ENCODE peak calls at places on chromosomes 1 and 21, in five cellular contexts. Z is fibroblast of lung; N is CD8-positive, alpha-beta T cell; W is right lobe of liver; F is activated B cell treated with CpG ODN at 0.5 μM for 24 hours. K is an unnamed sample.
A peak's percentile ranks its signal among the peaks of the same experiment; 100 is the strongest.

GRCh38 chr1:58528518-58528917 is 18.0 kb downstream of the OMA1 start:
- DNase-seq in Z (peak; percentile 67), N (no peak), W (no peak), F (no peak), K (no peak)

GRCh38 chr1:77543822-77544448 is 138.5 kb downstream of the ZZZ3 start:
- DNase-seq in Z (peak; percentile 27), N (no peak), W (no peak), F (no peak), K (no peak)

GRCh38 chr21:15301014-15301413 is 236.2 kb upstream of the NRIP1 start:
- DNase-seq in Z (peak; percentile 78), N (no peak), W (no peak), F (no peak), K (no peak)

GRCh38 chr1:40966411-40966810 is 13.1 kb upstream of the CTPS1 start:
- DNase-seq in Z (no peak), N (no peak), W (no peak), F (no peak), K (no peak)

GRCh38 chr1:203686091-203686632 is 59.5 kb downstream of the ATP2B4 start:
- DNase-seq in Z (no peak), N (no peak), W (no peak), F (no peak), K (no peak)

GRCh38 chr1:51877434-51878306 is 857 bp downstream of the NRDC start:
- DNase-seq in Z (peak; percentile 55), N (peak; percentile 9), W (peak; percentile 33), F (no peak), K (no peak)

GRCh38 chr1:196678510-196678884 is 26.7 kb downstream of the CFH start:
- DNase-seq in Z (peak; percentile 87), N (no peak), W (no peak), F (no peak), K (no peak)

GRCh38 chr21:14559144-14559543 is 13.0 kb upstream of the SAMSN1 start:
- DNase-seq in Z (no peak), N (no peak), W (no peak), F (no peak), K (no peak)

GRCh38 chr1:20281801-20282200 is 8.9 kb upstream of the VWA5B1 start:
- DNase-seq in Z (peak; percentile 90), N (no peak), W (no peak), F (no peak), K (no peak)

GRCh38 chr1:8284167-8284566 is 33.7 kb upstream of the SLC45A1 start:
- DNase-seq in Z (peak; percentile 75), N (no peak), W (no peak), F (no peak), K (no peak)

GRCh38 chr1:8285103-8285502 is 32.8 kb upstream of the SLC45A1 start:
- DNase-seq in Z (no peak), N (no peak), W (no peak), F (no peak), K (no peak)

GRCh38 chr1:8283058-8283884 is 34.6 kb upstream of the SLC45A1 start:
- DNase-seq in Z (no peak), N (no peak), W (no peak), F (no peak), K (no peak)

GRCh38 chr1:8285965-8286364 is 31.9 kb upstream of the SLC45A1 start:
- DNase-seq in Z (no peak), N (no peak), W (no peak), F (no peak), K (no peak)

DNA sequence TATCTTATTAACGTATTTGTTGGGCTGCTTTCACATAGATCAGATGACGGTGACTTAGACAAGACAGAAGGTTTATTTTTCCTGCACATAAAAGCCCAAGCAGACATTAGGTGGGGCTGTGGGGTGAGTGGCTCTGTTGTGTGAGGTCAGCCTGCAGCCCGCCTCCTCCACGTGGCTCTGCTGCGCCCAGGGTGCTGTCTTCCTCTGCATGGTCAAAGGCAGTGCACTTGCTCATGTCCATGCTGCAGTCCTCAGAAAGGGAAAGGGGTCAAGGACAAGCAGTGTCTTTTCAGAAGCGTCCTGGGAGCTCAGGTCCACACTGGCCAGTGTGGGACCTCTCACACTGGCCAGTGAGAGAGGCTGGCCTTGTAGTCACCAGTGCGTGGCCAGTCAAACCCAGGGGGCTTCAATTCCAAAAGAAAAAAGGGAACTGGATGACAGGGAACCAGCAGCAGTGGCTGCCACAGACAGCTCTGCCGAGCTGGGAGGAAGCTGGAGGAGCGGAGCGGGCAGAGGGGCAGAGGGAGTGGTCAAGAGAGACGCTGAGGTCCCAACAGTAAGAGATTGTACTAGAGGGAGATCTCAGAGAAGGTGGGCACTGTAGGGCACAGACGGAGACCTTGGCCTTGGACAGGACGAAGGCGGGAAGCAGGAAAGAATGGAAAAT is 35.9 kb upstream of the SLC45A1 start:
- DNase-seq in Z (no peak), N (no peak), W (peak; percentile 28), F (no peak), K (no peak)
- TF ChIP-seq CTCF in Z (no peak), N (no peak), W (no peak), F (no peak), K (no peak)

DNA sequence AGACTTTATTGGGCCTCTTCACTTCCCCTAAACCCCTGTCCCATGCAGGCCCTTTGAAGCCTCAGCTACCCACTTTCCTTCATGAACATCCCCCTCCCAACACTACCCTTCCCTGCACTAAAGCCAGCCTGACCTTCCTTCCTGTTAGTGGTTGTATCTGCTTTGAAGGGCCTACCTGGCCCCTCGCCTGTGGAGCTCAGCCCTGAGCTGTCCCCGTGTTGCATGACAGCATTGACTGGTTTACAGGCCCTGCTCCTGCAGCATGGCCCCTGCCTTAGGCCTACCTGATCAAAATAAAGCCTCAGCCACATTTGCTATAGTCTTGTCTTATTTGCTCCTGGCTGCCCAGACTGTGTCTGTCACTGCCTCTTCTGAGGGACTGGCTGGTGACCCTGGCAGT is 5.5 kb downstream of the GSTM4 start:
- DNase-seq in Z (no peak), N (no peak), W (no peak), F (no peak), K (no peak)
- TF ChIP-seq CTCF in Z (no peak), N (no peak), W (no peak), F (no peak), K (no peak)

GRCh38 chr1:110430901-110431300 is 20.0 kb upstream of the PROK1 start:
- DNase-seq in Z (no peak), N (no peak), W (no peak), F (no peak), K (no peak)

GRCh38 chr1:110433213-110433612 is 17.7 kb upstream of the PROK1 start:
- DNase-seq in Z (no peak), N (no peak), W (no peak), F (no peak), K (no peak)

GRCh38 chr1:110434946-110435345 is 16.0 kb upstream of the PROK1 start:
- DNase-seq in Z (no peak), N (no peak), W (no peak), F (no peak), K (no peak)

GRCh38 chr1:110436635-110437034 is 14.3 kb upstream of the PROK1 start:
- DNase-seq in Z (peak; percentile 14), N (no peak), W (no peak), F (no peak), K (no peak)

DNA sequence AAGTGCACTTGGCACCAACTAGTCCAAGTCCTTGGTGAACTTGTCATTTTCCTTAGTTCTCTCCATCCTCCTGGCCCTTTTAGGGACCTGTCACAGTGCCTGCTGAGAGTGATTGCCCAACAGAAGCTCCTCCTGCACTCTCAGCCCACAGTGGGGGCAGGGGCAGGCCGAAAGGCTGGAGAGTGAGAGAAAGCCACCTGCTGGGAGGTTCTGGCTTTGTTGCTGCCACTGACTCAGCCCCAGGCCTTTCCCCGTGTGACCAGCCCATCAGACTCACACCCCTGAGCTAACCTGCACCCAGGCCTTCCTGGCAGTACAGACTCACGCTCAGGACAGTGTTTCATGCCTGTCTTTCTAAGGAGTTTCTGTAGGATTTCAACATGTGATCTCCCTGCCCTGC is 17.1 kb upstream of the PROK1 start:
- DNase-seq in Z (peak; percentile 28), N (no peak), W (peak; percentile 87), F (no peak), K (no peak)
- TF ChIP-seq CTCF in Z (no peak), N (no peak), W (peak; percentile 47), F (no peak), K (no peak)

DNA sequence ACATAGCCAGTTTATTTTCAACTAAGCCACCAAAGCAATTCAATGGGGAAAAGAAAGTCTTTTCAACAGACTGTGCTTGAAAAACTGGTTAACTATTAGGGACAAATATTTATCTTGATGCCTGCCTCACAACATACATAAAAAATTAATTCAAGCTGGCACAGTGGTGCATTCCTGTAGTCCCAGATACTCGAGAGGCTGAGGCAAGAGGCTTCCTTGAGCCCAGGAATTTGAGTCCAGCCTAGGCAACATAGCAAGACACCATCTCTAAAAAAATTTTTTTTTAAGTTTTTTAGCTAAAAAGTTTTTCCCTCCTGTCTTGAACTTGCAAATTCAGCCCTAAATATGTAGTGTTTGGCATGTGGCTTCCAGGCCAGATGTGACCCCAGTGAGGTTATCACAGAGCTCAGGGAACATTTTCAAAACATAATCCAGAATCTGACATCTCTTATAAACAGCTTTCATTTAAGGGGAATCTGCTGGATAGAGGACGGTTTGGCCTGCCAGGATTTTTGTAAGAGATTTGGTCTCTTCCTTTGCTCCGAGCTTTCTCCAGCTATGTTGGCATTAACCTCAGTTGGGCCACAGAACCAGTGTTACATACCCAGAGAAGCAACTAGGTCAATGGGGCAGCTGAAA is 46.4 kb downstream of the COL6A1 start:
- DNase-seq in Z (peak; percentile 51), N (no peak), W (no peak), F (no peak), K (no peak)
- TF ChIP-seq CTCF in Z (no peak), N (no peak), W (no peak), F (no peak), K (no peak)

GRCh38 chr1:22208265-22208972 is 65.5 kb upstream of the WNT4 start:
- DNase-seq in Z (no peak), N (no peak), W (no peak), F (no peak), K (peak; percentile 35)
- TF ChIP-seq CTCF in Z (no peak), N (no peak), W (peak; percentile 15), F (no peak), K (no peak)

DNA sequence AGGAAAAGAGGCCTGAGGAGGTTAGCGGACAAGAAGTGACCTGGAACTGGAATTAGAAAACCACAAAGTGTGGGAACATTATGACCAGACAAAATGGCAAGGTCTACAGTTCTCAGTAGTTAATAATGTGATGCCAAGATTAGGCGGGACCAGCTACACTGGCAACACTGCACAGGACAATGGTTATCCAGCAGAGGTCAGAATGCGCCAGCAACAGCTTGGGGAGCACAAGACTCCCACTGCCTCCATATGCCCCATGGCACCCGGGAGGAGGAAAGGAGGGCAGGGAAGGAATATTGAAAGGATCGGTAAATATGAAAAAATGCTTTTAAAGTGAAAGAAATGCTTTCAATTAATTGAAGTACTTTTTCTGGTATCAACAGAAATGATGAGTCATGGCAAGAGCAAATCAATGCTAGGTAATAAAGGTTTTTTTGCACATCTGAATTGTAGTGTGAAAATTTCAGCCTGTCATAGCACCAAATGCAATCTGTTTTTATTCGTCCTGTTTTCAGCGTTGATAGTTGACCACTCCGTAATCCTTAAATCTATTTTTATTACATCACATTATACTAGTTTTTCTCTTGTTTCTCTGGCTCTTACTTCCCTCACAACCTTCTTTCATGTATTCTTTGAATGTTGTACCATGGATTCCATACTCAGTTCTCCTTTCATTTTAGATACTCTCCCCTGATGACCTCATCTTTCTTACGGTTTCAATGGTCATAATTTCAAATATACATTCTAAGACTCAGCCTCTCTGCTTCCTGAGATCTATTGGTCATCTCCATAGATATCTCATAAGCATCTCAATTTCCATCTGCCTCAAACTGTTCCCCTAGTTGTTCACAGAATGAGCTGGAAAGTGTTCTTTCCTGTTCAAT is 30.7 kb downstream of the VCAM1 start:
- DNase-seq in Z (no peak), N (no peak), W (no peak), F (no peak), K (no peak)
- TF ChIP-seq CTCF in Z (no peak), N (no peak), W (no peak), F (no peak), K (no peak)